ENCODE peak calls at places on chromosomes 13 and 19, in seven cellular contexts. T is GM10248; E is endodermal cell; H is thoracic aorta; G is CD4-positive, alpha-beta T cell; O is body of pancreas; X is stomach. U is an unnamed sample.

GRCh38 chr13:104140557-104140956 is 1074.3 kb upstream of the SLC10A2 start:
- DNase-seq in T (no peak), E (no peak), H (no peak), G (no peak), O (no peak), X (no peak), U (peak)

GRCh38 chr19:18159810-18160209 is 6.8 kb downstream of the PIK3R2 start:
- DNase-seq in T (no peak), E (no peak), H (no peak), G (no peak), O (no peak), X (no peak), U (no peak)

GRCh38 chr19:1206063-1206732 is 620 bp downstream of the STK11 start:
- DNase-seq in T (no peak), E (peak), H (no peak), G (no peak), O (no peak), X (no peak), U (no peak)

GRCh38 chr19:16365300-16365996 is 40.8 kb downstream of the KLF2 start:
- DNase-seq in T (no peak), E (no peak), H (no peak), G (no peak), O (no peak), X (no peak), U (no peak)

GRCh38 chr13:36082396-36082795 is 48.8 kb downstream of the DCLK1 start:
- DNase-seq in T (no peak), E (no peak), H (no peak), G (no peak), O (no peak), X (no peak), U (no peak)

GRCh38 chr19:53455828-53456227 is 11.7 kb upstream of the ZNF813 start:
- DNase-seq in T (no peak), E (no peak), H (no peak), G (no peak), O (no peak), X (no peak), U (no peak)

GRCh38 chr19:35901055-35901644 is 810 bp upstream of the NFKBID start:
- DNase-seq in T (no peak), E (no peak), H (no peak), G (no peak), O (no peak), X (no peak), U (peak)

GRCh38 chr19:48053856-48054255 is 10.0 kb upstream of the CABP5 start:
- DNase-seq in T (no peak), E (no peak), H (no peak), G (no peak), O (no peak), X (no peak), U (no peak)

GRCh38 chr13:106373989-106374572 is 161.4 kb downstream of the EFNB2 start:
- DNase-seq in T (peak), E (peak), H (no peak), G (no peak), O (no peak), X (no peak), U (peak)

DNA sequence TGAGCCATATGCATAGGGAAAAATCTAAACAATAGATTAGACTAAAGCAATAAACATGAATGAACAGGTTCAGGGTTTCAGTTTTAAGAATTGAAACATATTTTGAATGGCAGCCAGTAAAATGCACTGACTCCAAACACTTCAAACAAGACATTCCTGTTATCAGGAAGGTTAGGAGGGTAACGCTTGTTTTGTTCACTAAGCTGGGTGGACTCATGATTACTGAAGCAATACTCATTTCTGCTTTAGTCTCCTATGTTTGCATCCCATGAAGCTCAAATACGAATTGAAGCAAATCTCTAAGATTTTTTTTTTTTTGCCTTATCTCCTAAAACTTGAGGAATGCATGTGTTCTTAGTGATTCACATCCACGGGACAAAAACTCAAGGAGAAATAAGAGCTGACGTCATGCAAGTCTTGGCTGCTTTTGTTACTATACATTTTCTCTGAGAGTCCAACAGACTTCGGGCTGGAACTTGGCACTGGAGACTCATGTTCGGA is 29.1 kb upstream of the IGFL4 start:
- DNase-seq in T (no peak), E (no peak), H (no peak), G (no peak), O (no peak), X (no peak), U (peak)
- TF ChIP-seq CTCF in T (no peak), E (no peak), H (no peak), G (no peak), O (no peak), X (no peak), U (no peak)

GRCh38 chr13:24339937-24340607 is 30.7 kb downstream of the C1QTNF9 start:
- DNase-seq in T (no peak), E (no peak), H (no peak), G (no peak), O (no peak), X (no peak), U (no peak)
- TF ChIP-seq CTCF in T (no peak), E (no peak), H (no peak), G (no peak), O (no peak), X (no peak), U (no peak)

GRCh38 chr13:113474179-113474578 is 16.3 kb downstream of the DCUN1D2 start:
- DNase-seq in T (no peak), E (no peak), H (no peak), G (no peak), O (peak), X (no peak), U (peak)
- TF ChIP-seq CTCF in T (no peak), E (no peak), H (no peak), G (no peak), O (no peak), X (no peak), U (no peak)

DNA sequence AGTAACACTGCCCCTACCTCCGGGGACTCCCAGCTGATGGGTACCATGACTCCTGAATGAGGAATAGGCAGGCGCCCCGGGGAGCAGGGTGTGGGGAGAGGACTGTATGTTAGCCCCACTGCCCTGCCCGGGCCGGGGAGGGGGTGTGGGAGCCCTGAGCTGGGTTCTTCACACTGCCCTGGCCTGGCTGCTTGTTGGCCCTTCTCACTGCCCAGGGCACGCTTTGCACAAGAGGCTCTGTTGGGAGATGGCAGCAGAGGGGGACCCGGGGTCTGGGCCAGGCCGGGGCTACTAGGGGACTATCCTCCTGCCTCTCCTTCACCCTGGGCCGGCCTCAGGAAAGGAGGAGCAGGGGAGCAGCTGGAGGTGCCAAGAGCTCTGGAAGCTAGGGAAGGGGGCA is 19.3 kb upstream of the KCTD15 start:
- DNase-seq in T (no peak), E (no peak), H (no peak), G (no peak), O (no peak), X (no peak), U (no peak)
- TF ChIP-seq CTCF in T (no peak), E (no peak), H (no peak), G (no peak), O (no peak), X (no peak), U (no peak)

GRCh38 chr19:7840629-7841028 is 10.6 kb downstream of the EVI5L start:
- DNase-seq in T (no peak), E (no peak), H (no peak), G (no peak), O (no peak), X (no peak), U (no peak)
- TF ChIP-seq CTCF in T (no peak), E (no peak), H (no peak), G (no peak), O (no peak), X (no peak), U (no peak)

DNA sequence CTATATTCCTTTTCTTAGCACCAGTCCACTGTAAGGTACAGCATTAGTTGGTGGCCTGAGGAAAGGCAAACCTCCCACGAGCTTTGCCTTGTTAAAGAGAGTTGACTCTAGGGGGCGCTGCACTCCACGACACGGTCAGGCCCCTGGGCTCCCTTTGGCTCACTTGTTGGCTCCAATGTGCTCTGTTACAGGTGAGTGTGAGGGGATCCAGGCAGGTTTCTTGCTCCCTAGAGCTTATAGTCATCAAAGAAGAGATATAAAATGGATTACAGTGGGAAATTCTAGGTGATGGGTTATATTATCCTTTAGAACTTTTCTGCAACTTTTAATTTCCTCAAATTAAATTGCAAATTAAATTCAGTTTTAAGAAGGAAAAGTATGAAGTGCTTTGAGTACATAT is 3.7 kb downstream of the WDR87 start:
- DNase-seq in T (peak), E (peak), H (peak), G (peak), O (peak), X (peak), U (peak)
- TF ChIP-seq CTCF in T (peak), E (peak), H (peak), G (peak), O (peak), X (peak), U (peak)

GRCh38 chr13:91185294-91185863 is 162.1 kb upstream of the MIR17HG start:
- DNase-seq in T (no peak), E (no peak), H (no peak), G (no peak), O (no peak), X (no peak), U (peak)
- TF ChIP-seq CTCF in T (no peak), E (peak), H (peak), G (no peak), O (no peak), X (no peak), U (peak)

GRCh38 chr19:14361824-14362223 is 19.4 kb upstream of the ADGRE5 start:
- DNase-seq in T (peak), E (peak), H (no peak), G (no peak), O (no peak), X (no peak), U (peak)
- TF ChIP-seq CTCF in T (peak), E (peak), H (no peak), G (peak), O (no peak), X (no peak), U (peak)

U was measured in fibroblast of pulmonary artery.